ENCODE peak calls at places on chromosomes 16 and 17, in eight cellular contexts. J is stimulated activated CD8-positive, alpha-beta memory T cell treated with anti-CD3 and anti-CD28 coated beads, Interleukin-7, amount 100 ng/mL, for 1 hour; T is ACHN; Q is CD4-positive, alpha-beta T cell; B is NCI-H1092; E is left cardiac atrium; Y is kidney tubule cell; U is stimulated activated CD4-positive, alpha-beta T cell treated with anti-CD3 and anti-CD28 coated beads, Interleukin-1b, Interleukin-23, amount 100 ng/mL, for 24 hours. W is an unnamed sample.

GRCh38 chr16:56305956-56306565 is 114.8 kb downstream of the GNAO1 start:
- DNase-seq in J (no peak), B (no peak), U (no peak), Y (peak), Q (no peak), T (no peak), E (no peak), W (no peak)

GRCh38 chr16:19137201-19137601 is 23.4 kb downstream of the ITPRIPL2 start:
- DNase-seq in Y (no peak), T (no peak), Q (no peak), U (no peak), J (no peak), B (no peak), E (no peak), W (no peak)

GRCh38 chr16:50741225-50741807 is 570 bp upstream of the CYLD start:
- DNase-seq in T (peak), Y (no peak), B (no peak), E (peak), Q (no peak), J (no peak), U (no peak), W (no peak)

GRCh38 chr17:47763913-47764582 is 31.0 kb downstream of the TBX21 start:
- DNase-seq in T (no peak), Y (peak), Q (no peak), E (no peak), B (no peak), J (no peak), U (no peak), W (no peak)

GRCh38 chr16:46922239-46922638 is 38.1 kb downstream of the GPT2 start:
- DNase-seq in Q (no peak), Y (no peak), U (no peak), T (no peak), E (no peak), J (no peak), B (no peak), W (no peak)

GRCh38 chr17:82804442-82805191 is 35.2 kb downstream of the ZNF750 start:
- DNase-seq in B (peak), E (peak), T (no peak), U (no peak), J (no peak), Q (no peak), Y (no peak), W (no peak)

GRCh38 chr16:1429026-1429425 is 1.9 kb upstream of the PERCC1 start:
- DNase-seq in B (no peak), Y (no peak), J (no peak), U (no peak), Q (no peak), E (no peak), T (no peak), W (no peak)

GRCh38 chr17:9169116-9169515 is 147.8 kb downstream of the NTN1 start:
- DNase-seq in Q (no peak), J (no peak), Y (peak), E (no peak), U (no peak), T (no peak), B (no peak), W (no peak)

GRCh38 chr16:69236319-69236718 is 49.4 kb downstream of the SNTB2 start:
- DNase-seq in B (no peak), E (no peak), T (no peak), Y (no peak), Q (no peak), J (no peak), U (no peak), W (no peak)

GRCh38 chr16:75068632-75069031 is 47.9 kb downstream of the LDHD start:
- DNase-seq in J (no peak), E (no peak), U (no peak), Y (no peak), T (no peak), B (no peak), Q (no peak), W (no peak)

GRCh38 chr16:87580855-87581261 is 21.4 kb upstream of the JPH3 start:
- DNase-seq in E (no peak), Q (no peak), T (peak), J (no peak), Y (peak), B (no peak), U (no peak), W (no peak)

GRCh38 chr17:76453431-76453743 is 435 bp upstream of the UBE2O start:
- DNase-seq in T (no peak), Y (no peak), B (no peak), E (no peak), Q (no peak), J (no peak), U (no peak), W (no peak)

GRCh38 chr17:79923974-79924638 is 84.9 kb upstream of the CBX4 start:
- DNase-seq in E (no peak), U (peak), Q (peak), T (peak), J (no peak), B (no peak), Y (no peak), W (peak)

GRCh38 chr17:66420961-66421371 is 118.6 kb downstream of the PRKCA start:
- DNase-seq in J (no peak), B (no peak), Q (no peak), U (no peak), E (no peak), T (no peak), Y (peak), W (no peak)

GRCh38 chr16:28090646-28091377 is 27.3 kb upstream of the GSG1L start:
- DNase-seq in T (peak), E (no peak), J (no peak), B (no peak), U (no peak), Q (no peak), Y (peak), W (no peak)

GRCh38 chr17:62892870-62893338 is 73.1 kb upstream of the TANC2 start:
- DNase-seq in B (no peak), J (peak), Y (peak), E (peak), Q (no peak), T (peak), U (peak), W (no peak)

GRCh38 chr17:68584904-68585303 is 16.3 kb downstream of the FAM20A start:
- DNase-seq in T (no peak), Y (no peak), E (no peak), B (no peak), J (no peak), U (no peak), Q (no peak), W (no peak)

GRCh38 chr16:53429221-53429943 is 4.9 kb upstream of the RBL2 start:
- DNase-seq in E (no peak), Y (peak), B (no peak), U (no peak), Q (no peak), J (no peak), T (no peak), W (no peak)

GRCh38 chr17:83010323-83011200 is 68.8 kb upstream of the METRNL start:
- DNase-seq in Q (no peak), Y (no peak), B (no peak), J (no peak), E (no peak), T (no peak), U (no peak), W (no peak)

GRCh38 chr16:83791916-83792315 is 15.9 kb upstream of the HSBP1 start:
- DNase-seq in T (no peak), U (no peak), E (no peak), Y (no peak), Q (no peak), B (no peak), J (no peak), W (no peak)

GRCh38 chr17:82444941-82445521 is 5.5 kb downstream of the CYBC1 start:
- DNase-seq in U (no peak), Y (no peak), T (no peak), Q (no peak), B (no peak), E (no peak), J (no peak), W (no peak)

GRCh38 chr16:23826528-23827244 is 9.1 kb upstream of the PRKCB start:
- DNase-seq in Y (no peak), J (no peak), U (no peak), Q (no peak), B (no peak), E (no peak), T (no peak), W (no peak)

GRCh38 chr16:17304814-17305169 is 166.0 kb downstream of the XYLT1 start:
- DNase-seq in T (no peak), B (no peak), Y (no peak), J (no peak), Q (no peak), U (no peak), E (no peak), W (no peak)

GRCh38 chr17:56914641-56915263 is 903 bp upstream of the TRIM25 start:
- DNase-seq in B (no peak), T (peak), U (no peak), J (no peak), E (no peak), Y (no peak), Q (no peak), W (no peak)

GRCh38 chr16:74700206-74701040 is at the start of gene MLKL:
- DNase-seq in E (peak), J (peak), T (peak), Q (peak), U (peak), Y (peak), B (no peak), W (no peak)

GRCh38 chr17:50948711-50949110 is 82.6 kb upstream of the TOB1 start:
- DNase-seq in Y (no peak), T (no peak), Q (no peak), J (no peak), B (no peak), E (no peak), U (no peak), W (no peak)

GRCh38 chr16:85586360-85587145 is 26.6 kb upstream of the GSE1 start:
- DNase-seq in J (no peak), Q (no peak), T (no peak), Y (no peak), B (peak), U (no peak), E (peak), W (no peak)

GRCh38 chr17:59427425-59427921 is 96.0 kb downstream of the YPEL2 start:
- DNase-seq in T (peak), Y (peak), E (no peak), U (peak), J (no peak), Q (no peak), B (no peak), W (no peak)